ENCODE peak calls at places on chromosomes 12 and 14, in nine cellular contexts. Y, O, G, W, Q, J, S, F and A are unnamed samples.

GRCh38 chr12:43863770-43864366 is 28.0 kb downstream of the TMEM117 start:
- DNase-seq in Y (no peak), O (no peak), G (no peak), W (no peak), Q (no peak), J (no peak), S (peak), F (no peak), A (no peak)

GRCh38 chr14:100621806-100622205 is 34.6 kb upstream of the BEGAIN start:
- DNase-seq in Y (peak), O (no peak), G (no peak), W (no peak), Q (no peak), J (no peak), S (no peak), F (no peak), A (peak)

GRCh38 chr12:76428117-76428516 is 79.9 kb upstream of the BBS10 start:
- DNase-seq in Y (no peak), O (no peak), G (no peak), W (no peak), Q (no peak), J (no peak), S (no peak), F (no peak), A (no peak)

GRCh38 chr12:1306096-1306495 is 288.3 kb downstream of the FBXL14 start:
- DNase-seq in Y (no peak), O (no peak), G (no peak), W (no peak), Q (no peak), J (no peak), S (no peak), F (no peak), A (no peak)

GRCh38 chr12:106898001-106898966 is 57.4 kb upstream of the TMEM263 start:
- DNase-seq in Y (no peak), O (no peak), G (no peak), W (no peak), Q (peak), J (no peak), S (no peak), F (no peak), A (no peak)

GRCh38 chr12:95371571-95371970 is 102.4 kb upstream of the METAP2 start:
- DNase-seq in Y (no peak), O (no peak), G (no peak), W (no peak), Q (no peak), J (no peak), S (no peak), F (no peak), A (no peak)

GRCh38 chr12:76137611-76138010 is 53.1 kb upstream of the NAP1L1 start:
- DNase-seq in Y (no peak), O (no peak), G (no peak), W (no peak), Q (no peak), J (no peak), S (no peak), F (no peak), A (no peak)

GRCh38 chr14:77128414-77128891 is 13.1 kb downstream of the ZDHHC22 start:
- DNase-seq in Y (peak), O (no peak), G (peak), W (peak), Q (peak), J (no peak), S (no peak), F (no peak), A (no peak)

GRCh38 chr14:61380984-61381383 is 59.6 kb downstream of the PRKCH start:
- DNase-seq in Y (no peak), O (no peak), G (no peak), W (no peak), Q (no peak), J (no peak), S (no peak), F (no peak), A (no peak)

GRCh38 chr12:32115404-32116104 is 8.9 kb downstream of the BICD1 start:
- DNase-seq in Y (peak), O (peak), G (peak), W (peak), Q (no peak), J (no peak), S (no peak), F (no peak), A (peak)

GRCh38 chr12:5503774-5504173 is 71.9 kb downstream of the NTF3 start:
- DNase-seq in Y (peak), O (no peak), G (no peak), W (no peak), Q (no peak), J (no peak), S (no peak), F (no peak), A (peak)

GRCh38 chr14:68585690-68586089 is 207.2 kb downstream of the ZFP36L1 start:
- DNase-seq in Y (no peak), O (no peak), G (no peak), W (no peak), Q (no peak), J (no peak), S (no peak), F (no peak), A (no peak)

GRCh38 chr14:23627961-23628360 is 8.2 kb upstream of the DHRS2 start:
- DNase-seq in Y (no peak), O (no peak), G (no peak), W (no peak), Q (no peak), J (no peak), S (no peak), F (no peak), A (no peak)

GRCh38 chr14:99047436-99048110 is 224.4 kb downstream of the BCL11B start:
- DNase-seq in Y (no peak), O (no peak), G (no peak), W (no peak), Q (no peak), J (no peak), S (no peak), F (no peak), A (no peak)

GRCh38 chr12:89573081-89573810 is 47.4 kb upstream of the POC1B start:
- DNase-seq in Y (no peak), O (no peak), G (no peak), W (no peak), Q (no peak), J (no peak), S (no peak), F (no peak), A (no peak)

GRCh38 chr12:109679716-109680520 is 33.7 kb upstream of the FAM222A start:
- DNase-seq in Y (no peak), O (no peak), G (no peak), W (no peak), Q (no peak), J (no peak), S (no peak), F (no peak), A (no peak)

GRCh38 chr12:96770239-96770780 is 136.7 kb upstream of the NEDD1 start:
- DNase-seq in Y (no peak), O (no peak), G (no peak), W (peak), Q (no peak), J (no peak), S (no peak), F (no peak), A (no peak)

GRCh38 chr14:68143341-68143807 is 323.8 kb downstream of the RAD51B start:
- DNase-seq in Y (peak), O (peak), G (no peak), W (no peak), Q (peak), J (no peak), S (peak), F (no peak), A (peak)

GRCh38 chr12:108645686-108646596 is 12.2 kb upstream of the SELPLG start:
- DNase-seq in Y (no peak), O (no peak), G (no peak), W (no peak), Q (no peak), J (no peak), S (no peak), F (no peak), A (no peak)

GRCh38 chr12:78118036-78118435 is 287.3 kb downstream of the NAV3 start:
- DNase-seq in Y (no peak), O (no peak), G (no peak), W (no peak), Q (no peak), J (no peak), S (no peak), F (no peak), A (no peak)

GRCh38 chr12:117966511-117966910 is 2.3 kb downstream of the KSR2 start:
- DNase-seq in Y (no peak), O (no peak), G (no peak), W (no peak), Q (no peak), J (no peak), S (no peak), F (no peak), A (no peak)

GRCh38 chr14:60679566-60680258 is 30.4 kb upstream of the SIX1 start:
- DNase-seq in Y (no peak), O (no peak), G (no peak), W (no peak), Q (no peak), J (no peak), S (no peak), F (no peak), A (no peak)

GRCh38 chr12:8785499-8785898 is 36.9 kb upstream of the A2ML1 start:
- DNase-seq in Y (no peak), O (no peak), G (no peak), W (no peak), Q (no peak), J (no peak), S (no peak), F (no peak), A (no peak)

GRCh38 chr12:21940972-21941521 is at the start of gene ABCC9:
- DNase-seq in Y (no peak), O (peak), G (no peak), W (peak), Q (no peak), J (no peak), S (peak), F (no peak), A (peak)

GRCh38 chr12:13530966-13531365 is 334.4 kb downstream of the EMP1 start:
- DNase-seq in Y (no peak), O (no peak), G (no peak), W (no peak), Q (peak), J (no peak), S (no peak), F (no peak), A (no peak)

GRCh38 chr12:106417926-106418910 is 60.7 kb downstream of the POLR3B start:
- DNase-seq in Y (no peak), O (no peak), G (peak), W (peak), Q (no peak), J (no peak), S (no peak), F (no peak), A (no peak)

GRCh38 chr12:111758120-111758561 is 8.6 kb upstream of the ALDH2 start:
- DNase-seq in Y (no peak), O (peak), G (no peak), W (no peak), Q (no peak), J (no peak), S (peak), F (no peak), A (no peak)

GRCh38 chr12:119068129-119068856 is 87.0 kb downstream of the SRRM4 start:
- DNase-seq in Y (no peak), O (peak), G (no peak), W (no peak), Q (no peak), J (no peak), S (no peak), F (no peak), A (no peak)

GRCh38 chr12:71627438-71628002 is 36.1 kb downstream of the ZFC3H1 start:
- DNase-seq in Y (no peak), O (no peak), G (no peak), W (no peak), Q (no peak), J (no peak), S (no peak), F (no peak), A (no peak)